ENCODE peak calls at places on chromosomes 3 and 15, in six cellular contexts. V is EH, E is HT-29, S is DMS53, X is GM12865, D is colonic mucosa. Q is an unnamed sample.

GRCh38 chr15:91769919-91770318 is 83.6 kb upstream of the SLCO3A1 start:
- DNase-seq in V (no peak), E (no peak), S (no peak), X (no peak), D (no peak), Q (no peak)

GRCh38 chr3:16828815-16829214 is 55.9 kb upstream of the PLCL2 start:
- DNase-seq in V (peak), E (peak), S (peak), X (peak), D (peak), Q (peak)

GRCh38 chr3:166111562-166111961 is 274.3 kb upstream of the BCHE start:
- DNase-seq in V (no peak), E (no peak), S (no peak), X (no peak), D (no peak), Q (no peak)

GRCh38 chr3:112464264-112464663 is 35.0 kb downstream of the BTLA start:
- DNase-seq in V (peak), E (no peak), S (no peak), X (peak), D (no peak), Q (no peak)

GRCh38 chr3:184805351-184806038 is 6.5 kb upstream of the VPS8 start:
- DNase-seq in V (peak), E (peak), S (peak), X (no peak), D (no peak), Q (no peak)

GRCh38 chr3:12679468-12679867 is 15.6 kb upstream of the RAF1 start:
- DNase-seq in V (peak), E (no peak), S (no peak), X (no peak), D (no peak), Q (no peak)

GRCh38 chr15:78914027-78914764 is 30.6 kb downstream of the CTSH start:
- DNase-seq in V (peak), E (peak), S (peak), X (no peak), D (no peak), Q (no peak)

GRCh38 chr3:35817212-35817611 is 177.9 kb downstream of the ARPP21 start:
- DNase-seq in V (no peak), E (no peak), S (no peak), X (no peak), D (no peak), Q (no peak)

GRCh38 chr3:192819001-192819569 is 91.7 kb upstream of the FGF12 start:
- DNase-seq in V (peak), E (peak), S (peak), X (peak), D (no peak), Q (no peak)

GRCh38 chr3:129618901-129619671 is 12.6 kb upstream of the PLXND1 start:
- DNase-seq in V (no peak), E (no peak), S (no peak), X (no peak), D (peak), Q (peak)

GRCh38 chr3:27504749-27505148 is 20.6 kb upstream of the SLC4A7 start:
- DNase-seq in V (peak), E (no peak), S (no peak), X (no peak), D (no peak), Q (no peak)

GRCh38 chr3:197186887-197187588 is 111.4 kb downstream of the DLG1 start:
- DNase-seq in V (peak), E (peak), S (peak), X (peak), D (no peak), Q (peak)

GRCh38 chr3:74410276-74410941 is 204.1 kb downstream of the CNTN3 start:
- DNase-seq in V (no peak), E (no peak), S (no peak), X (no peak), D (no peak), Q (no peak)

GRCh38 chr3:190059242-190059590 is 61.5 kb downstream of the P3H2 start:
- DNase-seq in V (peak), E (no peak), S (no peak), X (no peak), D (no peak), Q (peak)

GRCh38 chr15:35061171-35062163 is 23.6 kb downstream of the NANOGP8 start:
- DNase-seq in V (no peak), E (no peak), S (no peak), X (no peak), D (no peak), Q (no peak)

GRCh38 chr15:78405336-78405924 is 32.6 kb upstream of the IREB2 start:
- DNase-seq in V (no peak), E (no peak), S (no peak), X (no peak), D (no peak), Q (no peak)

GRCh38 chr15:31084176-31084575 is 17.3 kb downstream of the TRPM1 start:
- DNase-seq in V (no peak), E (no peak), S (no peak), X (no peak), D (no peak), Q (no peak)

GRCh38 chr3:30673425-30674341 is 67.3 kb downstream of the TGFBR2 start:
- DNase-seq in V (no peak), E (no peak), S (no peak), X (no peak), D (no peak), Q (no peak)

GRCh38 chr3:179149239-179149887 is 1.2 kb downstream of the PIK3CA start:
- DNase-seq in V (peak), E (peak), S (peak), X (peak), D (peak), Q (no peak)

GRCh38 chr3:58693929-58694850 is 27.6 kb upstream of the FAM3D start:
- DNase-seq in V (no peak), E (no peak), S (no peak), X (peak), D (no peak), Q (no peak)

GRCh38 chr15:73601449-73602425 is 31.5 kb downstream of the NPTN start:
- DNase-seq in V (peak), E (peak), S (peak), X (no peak), D (peak), Q (no peak)

GRCh38 chr3:187763850-187764648 is 18.8 kb upstream of the BCL6 start:
- DNase-seq in V (no peak), E (no peak), S (no peak), X (no peak), D (no peak), Q (no peak)

GRCh38 chr3:192130534-192131132 is 596.7 kb downstream of the FGF12 start:
- DNase-seq in V (no peak), E (peak), S (peak), X (peak), D (peak), Q (peak)